ENCODE peak calls at places on chromosomes 13 and 19, in eight cellular contexts. One of them, this sample, is unnamed. For H3K9me3, the result is how much of the 10 kb centered on the place peaks cover.

GRCh38 chr13:37878496-37878895 is 8.9 kb upstream of the TRPC4 start:
- DNase-seq in HCT116: no peak
- DNase-seq in GM23248: peak
- DNase-seq in SK-N-SH: no peak
- DNase-seq in neural progenitor cell: no peak
- DNase-seq in PC-3: no peak
- DNase-seq in hepatocyte: no peak
- DNase-seq in MM.1S: no peak
- DNase-seq in this sample: no peak

GRCh38 chr13:45527699-45528462 is 63.1 kb downstream of the COG3 start:
- DNase-seq in MM.1S: no peak
- DNase-seq in HCT116: no peak
- DNase-seq in SK-N-SH: no peak
- DNase-seq in GM23248: no peak
- DNase-seq in hepatocyte: peak
- DNase-seq in PC-3: peak
- DNase-seq in neural progenitor cell: no peak
- DNase-seq in this sample: no peak

GRCh38 chr13:80972857-80973478 is 632.0 kb upstream of the SPRY2 start:
- DNase-seq in PC-3: no peak
- DNase-seq in SK-N-SH: no peak
- DNase-seq in GM23248: no peak
- DNase-seq in neural progenitor cell: no peak
- DNase-seq in MM.1S: no peak
- DNase-seq in hepatocyte: no peak
- DNase-seq in HCT116: no peak
- DNase-seq in this sample: no peak

GRCh38 chr19:6739884-6740588 is 556 bp downstream of the TRIP10 start:
- DNase-seq in MM.1S: peak
- DNase-seq in SK-N-SH: peak
- DNase-seq in GM23248: peak
- DNase-seq in PC-3: no peak
- DNase-seq in HCT116: no peak
- DNase-seq in neural progenitor cell: peak
- DNase-seq in hepatocyte: peak
- DNase-seq in this sample: peak

GRCh38 chr13:57443494-57443893 is 188.1 kb upstream of the PCDH17 start:
- DNase-seq in neural progenitor cell: no peak
- DNase-seq in MM.1S: no peak
- DNase-seq in HCT116: no peak
- DNase-seq in GM23248: no peak
- DNase-seq in SK-N-SH: no peak
- DNase-seq in hepatocyte: no peak
- DNase-seq in PC-3: no peak
- DNase-seq in this sample: no peak

GRCh38 chr13:94006271-94006670 is 473.2 kb downstream of the DCT start:
- DNase-seq in hepatocyte: peak
- DNase-seq in GM23248: no peak
- DNase-seq in PC-3: no peak
- DNase-seq in SK-N-SH: no peak
- DNase-seq in neural progenitor cell: no peak
- DNase-seq in MM.1S: no peak
- DNase-seq in HCT116: no peak
- DNase-seq in this sample: no peak

GRCh38 chr13:109426690-109426990 is 359.7 kb downstream of the IRS2 start:
- DNase-seq in hepatocyte: no peak
- DNase-seq in MM.1S: no peak
- DNase-seq in HCT116: no peak
- DNase-seq in neural progenitor cell: no peak
- DNase-seq in SK-N-SH: no peak
- DNase-seq in PC-3: no peak
- DNase-seq in GM23248: no peak
- DNase-seq in this sample: no peak

GRCh38 chr13:35531551-35531950 is 55.1 kb upstream of the MAB21L1 start:
- DNase-seq in GM23248: no peak
- DNase-seq in MM.1S: no peak
- DNase-seq in PC-3: no peak
- DNase-seq in neural progenitor cell: no peak
- DNase-seq in HCT116: no peak
- DNase-seq in SK-N-SH: peak
- DNase-seq in hepatocyte: no peak
- DNase-seq in this sample: no peak

GRCh38 chr13:40933508-40933907 is 85.6 kb downstream of the ELF1 start:
- DNase-seq in PC-3: no peak
- DNase-seq in GM23248: no peak
- DNase-seq in neural progenitor cell: no peak
- DNase-seq in SK-N-SH: no peak
- DNase-seq in MM.1S: peak
- DNase-seq in hepatocyte: no peak
- DNase-seq in HCT116: no peak
- DNase-seq in this sample: peak

GRCh38 chr13:110557610-110558305 is 3.8 kb downstream of the RAB20 start:
- DNase-seq in SK-N-SH: no peak
- DNase-seq in PC-3: no peak
- DNase-seq in MM.1S: no peak
- DNase-seq in hepatocyte: no peak
- DNase-seq in GM23248: no peak
- DNase-seq in neural progenitor cell: no peak
- DNase-seq in HCT116: no peak
- DNase-seq in this sample: no peak

GRCh38 chr19:20247016-20247683 is 80.1 kb downstream of the ZNF486 start:
- DNase-seq in HCT116: no peak
- DNase-seq in hepatocyte: peak
- DNase-seq in PC-3: peak
- DNase-seq in neural progenitor cell: peak
- DNase-seq in MM.1S: no peak
- DNase-seq in GM23248: peak
- DNase-seq in SK-N-SH: peak
- DNase-seq in this sample: peak

GRCh38 chr13:96294930-96295657 is 205.2 kb downstream of the HS6ST3 start:
- DNase-seq in neural progenitor cell: no peak
- DNase-seq in SK-N-SH: no peak
- DNase-seq in PC-3: no peak
- DNase-seq in HCT116: no peak
- DNase-seq in hepatocyte: no peak
- DNase-seq in MM.1S: peak
- DNase-seq in GM23248: no peak
- DNase-seq in this sample: no peak

GRCh38 chr19:13797870-13798269 is 2.6 kb downstream of the ZSWIM4 start:
- DNase-seq in hepatocyte: no peak
- DNase-seq in HCT116: no peak
- DNase-seq in GM23248: peak
- DNase-seq in neural progenitor cell: no peak
- DNase-seq in MM.1S: no peak
- DNase-seq in PC-3: peak
- DNase-seq in SK-N-SH: no peak
- DNase-seq in this sample: no peak

GRCh38 chr13:21949818-21950429 is 279.1 kb downstream of the FGF9 start:
- DNase-seq in HCT116: no peak
- DNase-seq in SK-N-SH: no peak
- DNase-seq in hepatocyte: no peak
- DNase-seq in PC-3: no peak
- DNase-seq in GM23248: no peak
- DNase-seq in MM.1S: no peak
- DNase-seq in neural progenitor cell: no peak
- DNase-seq in this sample: no peak

GRCh38 chr13:78610381-78610883 is 7.1 kb upstream of the POU4F1 start:
- DNase-seq in neural progenitor cell: no peak
- DNase-seq in PC-3: peak
- DNase-seq in HCT116: no peak
- DNase-seq in SK-N-SH: no peak
- DNase-seq in GM23248: no peak
- DNase-seq in MM.1S: no peak
- DNase-seq in hepatocyte: no peak
- DNase-seq in this sample: no peak

GRCh38 chr13:19070398-19070735 is 111.3 kb downstream of the TUBA3C start:
- DNase-seq in MM.1S: no peak
- DNase-seq in PC-3: no peak
- DNase-seq in HCT116: no peak
- DNase-seq in SK-N-SH: no peak
- DNase-seq in GM23248: no peak
- DNase-seq in neural progenitor cell: no peak
- DNase-seq in hepatocyte: no peak
- DNase-seq in this sample: no peak

GRCh38 chr13:19072543-19072942 is 109.1 kb downstream of the TUBA3C start:
- DNase-seq in SK-N-SH: no peak
- DNase-seq in PC-3: no peak
- DNase-seq in neural progenitor cell: no peak
- DNase-seq in HCT116: no peak
- DNase-seq in GM23248: no peak
- DNase-seq in hepatocyte: no peak
- DNase-seq in MM.1S: no peak
- DNase-seq in this sample: no peak

GRCh38 chr13:19071161-19071936 is 110.3 kb downstream of the TUBA3C start:
- DNase-seq in MM.1S: no peak
- DNase-seq in GM23248: no peak
- DNase-seq in PC-3: no peak
- DNase-seq in neural progenitor cell: no peak
- DNase-seq in SK-N-SH: no peak
- DNase-seq in hepatocyte: no peak
- DNase-seq in HCT116: no peak
- DNase-seq in this sample: no peak

GRCh38 chr13:19075418-19075817 is 106.2 kb downstream of the TUBA3C start:
- DNase-seq in HCT116: no peak
- DNase-seq in PC-3: no peak
- DNase-seq in SK-N-SH: no peak
- DNase-seq in hepatocyte: no peak
- DNase-seq in neural progenitor cell: no peak
- DNase-seq in GM23248: no peak
- DNase-seq in MM.1S: no peak
- DNase-seq in this sample: no peak

GRCh38 chr13:19074519-19074918 is 107.1 kb downstream of the TUBA3C start:
- DNase-seq in hepatocyte: no peak
- DNase-seq in neural progenitor cell: no peak
- DNase-seq in SK-N-SH: no peak
- DNase-seq in GM23248: no peak
- DNase-seq in HCT116: no peak
- DNase-seq in MM.1S: no peak
- DNase-seq in PC-3: no peak
- DNase-seq in this sample: no peak
- H3K9me3 ChIP-seq in hepatocyte: under half
- H3K9me3 ChIP-seq in neural progenitor cell: under half
- H3K9me3 ChIP-seq in SK-N-SH: under half
- H3K9me3 ChIP-seq in GM23248: under half
- H3K9me3 ChIP-seq in HCT116: under half
- H3K9me3 ChIP-seq in MM.1S: under half
- H3K9me3 ChIP-seq in PC-3: under half
- H3K9me3 ChIP-seq in this sample: under half

GRCh38 chr19:55468054-55468393 is 3.5 kb upstream of the C19orf85 start:
- DNase-seq in SK-N-SH: no peak
- DNase-seq in HCT116: no peak
- DNase-seq in neural progenitor cell: no peak
- DNase-seq in GM23248: no peak
- DNase-seq in MM.1S: no peak
- DNase-seq in PC-3: no peak
- DNase-seq in hepatocyte: no peak
- DNase-seq in this sample: no peak

GRCh38 chr19:55464669-55465068 is at the start of gene C19orf85:
- DNase-seq in HCT116: no peak
- DNase-seq in neural progenitor cell: peak
- DNase-seq in MM.1S: no peak
- DNase-seq in GM23248: no peak
- DNase-seq in SK-N-SH: no peak
- DNase-seq in PC-3: no peak
- DNase-seq in hepatocyte: no peak
- DNase-seq in this sample: no peak

GRCh38 chr19:55466246-55466614 is 1.7 kb upstream of the C19orf85 start:
- DNase-seq in SK-N-SH: no peak
- DNase-seq in neural progenitor cell: no peak
- DNase-seq in PC-3: no peak
- DNase-seq in GM23248: no peak
- DNase-seq in hepatocyte: no peak
- DNase-seq in HCT116: no peak
- DNase-seq in MM.1S: no peak
- DNase-seq in this sample: no peak

GRCh38 chr19:55465460-55466245 is 1.1 kb upstream of the C19orf85 start:
- DNase-seq in SK-N-SH: no peak
- DNase-seq in HCT116: no peak
- DNase-seq in GM23248: peak
- DNase-seq in PC-3: no peak
- DNase-seq in neural progenitor cell: no peak
- DNase-seq in MM.1S: no peak
- DNase-seq in hepatocyte: no peak
- DNase-seq in this sample: no peak

DNA sequence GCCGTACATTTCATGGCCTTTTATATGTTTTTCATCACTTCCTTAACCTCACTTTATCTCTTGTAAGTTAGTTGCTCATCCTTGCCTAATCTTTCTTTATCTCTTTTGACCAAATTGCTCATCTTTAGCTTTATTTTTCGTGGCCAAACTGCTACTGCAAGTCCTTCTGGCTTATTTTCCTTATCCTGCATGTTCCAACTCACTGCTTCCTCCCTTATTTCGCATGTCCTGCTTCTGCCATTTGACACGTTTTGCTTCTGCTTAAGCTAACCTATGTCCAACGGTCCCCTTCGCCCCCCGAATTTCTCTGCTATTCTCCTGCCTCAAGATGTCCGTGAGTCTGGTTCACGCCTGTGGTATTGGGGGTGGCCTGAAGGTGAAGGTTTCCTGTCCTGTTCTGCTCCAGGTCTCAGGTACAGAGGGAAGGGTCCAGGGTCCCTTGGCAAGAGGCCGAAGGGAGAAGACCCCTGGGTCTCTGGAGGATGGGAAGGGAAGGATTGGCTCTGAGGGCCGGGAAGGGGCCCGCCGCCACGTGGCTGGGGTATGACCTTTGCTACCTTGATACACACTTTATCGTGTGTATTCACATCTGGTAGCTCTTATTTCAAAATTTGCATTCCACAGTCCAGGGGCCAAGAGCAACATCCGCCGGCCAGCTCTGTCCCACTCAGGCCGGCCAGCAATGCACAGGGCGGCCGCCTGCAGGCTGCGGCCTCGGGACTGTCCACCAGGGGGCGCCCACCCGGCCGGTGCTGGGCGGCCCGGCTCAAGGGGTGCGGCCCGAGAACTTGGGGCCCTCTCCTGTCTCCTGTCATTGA is 2.9 kb upstream of the C19orf85 start:
- DNase-seq in neural progenitor cell: peak
- DNase-seq in hepatocyte: peak
- DNase-seq in PC-3: peak
- DNase-seq in GM23248: peak
- DNase-seq in SK-N-SH: peak
- DNase-seq in MM.1S: peak
- DNase-seq in HCT116: no peak
- DNase-seq in this sample: peak
- TF ChIP-seq EZH2phosphoT487 in neural progenitor cell: no peak
- TF ChIP-seq EZH2phosphoT487 in hepatocyte: no peak
- TF ChIP-seq EZH2phosphoT487 in PC-3: no peak
- TF ChIP-seq EZH2phosphoT487 in GM23248: no peak
- TF ChIP-seq EZH2phosphoT487 in SK-N-SH: no peak
- TF ChIP-seq EZH2phosphoT487 in MM.1S: no peak
- TF ChIP-seq EZH2phosphoT487 in HCT116: no peak
- TF ChIP-seq EZH2phosphoT487 in this sample: no peak

GRCh38 chr13:98977568-98978270 is at the start of gene DOCK9:
- DNase-seq in SK-N-SH: no peak
- DNase-seq in GM23248: peak
- DNase-seq in hepatocyte: peak
- DNase-seq in HCT116: no peak
- DNase-seq in neural progenitor cell: peak
- DNase-seq in PC-3: peak
- DNase-seq in MM.1S: no peak
- DNase-seq in this sample: no peak
- H3K4me3 ChIP-seq in SK-N-SH: no peak
- H3K4me3 ChIP-seq in GM23248: peak
- H3K4me3 ChIP-seq in hepatocyte: no peak
- H3K4me3 ChIP-seq in HCT116: no peak
- H3K4me3 ChIP-seq in neural progenitor cell: peak
- H3K4me3 ChIP-seq in PC-3: peak
- H3K4me3 ChIP-seq in MM.1S: no peak
- H3K4me3 ChIP-seq in this sample: no peak

GRCh38 chr19:12526542-12526941 is 24.7 kb downstream of the ZNF564 start:
- DNase-seq in PC-3: no peak
- DNase-seq in hepatocyte: no peak
- DNase-seq in neural progenitor cell: no peak
- DNase-seq in MM.1S: no peak
- DNase-seq in HCT116: no peak
- DNase-seq in SK-N-SH: no peak
- DNase-seq in GM23248: no peak
- DNase-seq in this sample: no peak
- H3K9me3 ChIP-seq in PC-3: half or more
- H3K9me3 ChIP-seq in hepatocyte: half or more
- H3K9me3 ChIP-seq in neural progenitor cell: half or more
- H3K9me3 ChIP-seq in MM.1S: under half
- H3K9me3 ChIP-seq in HCT116: half or more
- H3K9me3 ChIP-seq in SK-N-SH: half or more
- H3K9me3 ChIP-seq in GM23248: under half
- H3K9me3 ChIP-seq in this sample: half or more

This sample was measured in OCI-LY7.